ENCODE peak calls at places on chromosome 3, in ten cellular contexts. V is IMR-90; R is activated naive CD4-positive, alpha-beta T cell; L is lung microvascular endothelial cell; Y is kidney tubule cell; Z is AG10803; D is T-helper 2 cell; X is HFF-Myc; W is Ammon's horn; M is GM06990. Q is an unnamed sample.
A peak's percentile ranks its signal among the peaks of the same experiment; 100 is the strongest.

GRCh38 chr3:16280671-16281070 is 15.7 kb downstream of the OXNAD1 start:
- DNase-seq in V (no peak), R (no peak), L (peak; percentile 24), Y (no peak), Z (peak; percentile 68), D (no peak), X (peak; percentile 62), W (no peak), M (no peak), Q (peak; percentile 27)

GRCh38 chr3:115710799-115711198 is 87.5 kb downstream of the GAP43 start:
- DNase-seq in V (peak; percentile 15), R (no peak), L (no peak), Y (no peak), Z (no peak), D (no peak), X (no peak), W (no peak), M (no peak), Q (no peak)

GRCh38 chr3:42655331-42655888 is 1.9 kb downstream of the ZBTB47 start:
- DNase-seq in V (no peak), R (no peak), L (no peak), Y (no peak), Z (no peak), D (no peak), X (no peak), W (peak; percentile 50), M (no peak), Q (no peak)

GRCh38 chr3:101561630-101562328 is at the start of gene TRMT10C:
- DNase-seq in V (peak; percentile 93), R (peak; percentile 88), L (peak; percentile 95), Y (peak; percentile 92), Z (peak; percentile 89), D (peak; percentile 73), X (peak; percentile 81), W (peak; percentile 95), M (peak; percentile 92), Q (peak; percentile 73)

GRCh38 chr3:123481722-123482457 is 33.0 kb upstream of the ADCY5 start:
- DNase-seq in V (no peak), R (no peak), L (no peak), Y (no peak), Z (no peak), D (no peak), X (no peak), W (peak; percentile 17), M (no peak), Q (no peak)

GRCh38 chr3:12960497-12960896 is 112.7 kb downstream of the IQSEC1 start:
- DNase-seq in V (no peak), R (no peak), L (no peak), Y (no peak), Z (no peak), D (no peak), X (no peak), W (no peak), M (no peak), Q (no peak)

GRCh38 chr3:139113766-139114165 is 69.1 kb upstream of the PRR23C start:
- DNase-seq in V (no peak), R (no peak), L (no peak), Y (no peak), Z (no peak), D (no peak), X (no peak), W (no peak), M (no peak), Q (no peak)

GRCh38 chr3:162143181-162143580 is 646.6 kb downstream of the OTOL1 start:
- DNase-seq in V (peak; percentile 9), R (no peak), L (no peak), Y (no peak), Z (no peak), D (no peak), X (no peak), W (no peak), M (no peak), Q (no peak)

GRCh38 chr3:192817053-192817452 is 89.7 kb upstream of the FGF12 start:
- DNase-seq in V (peak; percentile 86), R (no peak), L (peak; percentile 42), Y (peak; percentile 82), Z (peak; percentile 66), D (no peak), X (peak; percentile 25), W (no peak), M (no peak), Q (no peak)

GRCh38 chr3:149512073-149512782 is 37.7 kb downstream of the TM4SF4 start:
- DNase-seq in V (peak; percentile 72), R (no peak), L (peak; percentile 76), Y (peak; percentile 73), Z (peak; percentile 70), D (no peak), X (no peak), W (peak; percentile 85), M (no peak), Q (no peak)

GRCh38 chr3:132593950-132594328 is 3.1 kb upstream of the ACKR4 start:
- DNase-seq in V (peak; percentile 85), R (no peak), L (peak; percentile 88), Y (peak; percentile 64), Z (peak; percentile 82), D (no peak), X (no peak), W (no peak), M (no peak), Q (peak; percentile 64)

GRCh38 chr3:194257030-194257657 is 94.0 kb downstream of the CPN2 start:
- DNase-seq in V (no peak), R (no peak), L (no peak), Y (no peak), Z (no peak), D (no peak), X (no peak), W (no peak), M (no peak), Q (no peak)

GRCh38 chr3:176734146-176734545 is 463.1 kb downstream of the TBL1XR1 start:
- DNase-seq in V (no peak), R (no peak), L (no peak), Y (no peak), Z (no peak), D (no peak), X (no peak), W (no peak), M (no peak), Q (no peak)

Q was measured in pulmonary artery endothelial cell.